ENCODE peak calls at places on chromosomes 3 and 15, in four cellular contexts. T is heart right ventricle, R is brain microvascular endothelial cell, P is cardiac fibroblast. I is an unnamed sample.

GRCh38 chr15:25733036-25733855 is 129.9 kb downstream of the ATP10A start:
- DNase-seq in T (no peak), R (no peak), P (no peak), I (no peak)

GRCh38 chr3:139794469-139795265 is 116.9 kb upstream of the NMNAT3 start:
- DNase-seq in T (no peak), R (no peak), P (no peak), I (no peak)

GRCh38 chr15:52936489-52936888 is 146.4 kb upstream of the ONECUT1 start:
- DNase-seq in T (no peak), R (no peak), P (no peak), I (no peak)

GRCh38 chr3:37739579-37740290 is 121.9 kb upstream of the CTDSPL start:
- DNase-seq in T (peak; percentile 49), R (no peak), P (no peak), I (no peak)

GRCh38 chr3:160473233-160473632 is 23.6 kb upstream of the TRIM59 start:
- DNase-seq in T (no peak), R (peak; percentile 93), P (no peak), I (peak; percentile 85)

GRCh38 chr3:156217674-156218352 is 97.4 kb downstream of the KCNAB1 start:
- DNase-seq in T (no peak), R (peak; percentile 67), P (no peak), I (no peak)

GRCh38 chr3:8509961-8510360 is 8.3 kb downstream of the LMCD1 start:
- DNase-seq in T (no peak), R (peak; percentile 89), P (peak; percentile 62), I (no peak)

GRCh38 chr15:65305144-65305758 is 774 bp downstream of the RNU5B-1 start:
- DNase-seq in T (no peak), R (no peak), P (no peak), I (no peak)

GRCh38 chr15:40307421-40308165 is at the start of gene PLCB2:
- DNase-seq in T (peak; percentile 40), R (no peak), P (no peak), I (no peak)

GRCh38 chr15:51658664-51659063 is 22.6 kb upstream of the SCG3 start:
- DNase-seq in T (no peak), R (no peak), P (no peak), I (no peak)

GRCh38 chr3:147589016-147589415 is 179.9 kb downstream of the ZIC1 start:
- DNase-seq in T (no peak), R (no peak), P (no peak), I (peak; percentile 86)

GRCh38 chr15:28873006-28873405 is 12.8 kb upstream of the APBA2 start:
- DNase-seq in T (no peak), R (no peak), P (no peak), I (no peak)

GRCh38 chr3:133097214-133097613 is 59.0 kb downstream of the TMEM108 start:
- DNase-seq in T (no peak), R (peak; percentile 31), P (peak; percentile 27), I (peak; percentile 92)

GRCh38 chr3:46537789-46538188 is 28.3 kb downstream of the LRRC2 start:
- DNase-seq in T (no peak), R (no peak), P (no peak), I (no peak)

GRCh38 chr3:17052348-17052747 is 167.6 kb downstream of the PLCL2 start:
- DNase-seq in T (no peak), R (no peak), P (no peak), I (no peak)

GRCh38 chr3:185103359-185104127 is 49.3 kb downstream of the C3orf70 start:
- DNase-seq in T (no peak), R (peak; percentile 3), P (no peak), I (no peak)

GRCh38 chr3:27195059-27195458 is 174.1 kb downstream of the NEK10 start:
- DNase-seq in T (no peak), R (no peak), P (no peak), I (no peak)

GRCh38 chr3:18891641-18892040 is 256.7 kb upstream of the KCNH8 start:
- DNase-seq in T (no peak), R (no peak), P (no peak), I (no peak)

GRCh38 chr3:53493997-53494791 is at the start of gene CACNA1D:
- DNase-seq in T (no peak), R (no peak), P (peak; percentile 4), I (no peak)

DNA sequence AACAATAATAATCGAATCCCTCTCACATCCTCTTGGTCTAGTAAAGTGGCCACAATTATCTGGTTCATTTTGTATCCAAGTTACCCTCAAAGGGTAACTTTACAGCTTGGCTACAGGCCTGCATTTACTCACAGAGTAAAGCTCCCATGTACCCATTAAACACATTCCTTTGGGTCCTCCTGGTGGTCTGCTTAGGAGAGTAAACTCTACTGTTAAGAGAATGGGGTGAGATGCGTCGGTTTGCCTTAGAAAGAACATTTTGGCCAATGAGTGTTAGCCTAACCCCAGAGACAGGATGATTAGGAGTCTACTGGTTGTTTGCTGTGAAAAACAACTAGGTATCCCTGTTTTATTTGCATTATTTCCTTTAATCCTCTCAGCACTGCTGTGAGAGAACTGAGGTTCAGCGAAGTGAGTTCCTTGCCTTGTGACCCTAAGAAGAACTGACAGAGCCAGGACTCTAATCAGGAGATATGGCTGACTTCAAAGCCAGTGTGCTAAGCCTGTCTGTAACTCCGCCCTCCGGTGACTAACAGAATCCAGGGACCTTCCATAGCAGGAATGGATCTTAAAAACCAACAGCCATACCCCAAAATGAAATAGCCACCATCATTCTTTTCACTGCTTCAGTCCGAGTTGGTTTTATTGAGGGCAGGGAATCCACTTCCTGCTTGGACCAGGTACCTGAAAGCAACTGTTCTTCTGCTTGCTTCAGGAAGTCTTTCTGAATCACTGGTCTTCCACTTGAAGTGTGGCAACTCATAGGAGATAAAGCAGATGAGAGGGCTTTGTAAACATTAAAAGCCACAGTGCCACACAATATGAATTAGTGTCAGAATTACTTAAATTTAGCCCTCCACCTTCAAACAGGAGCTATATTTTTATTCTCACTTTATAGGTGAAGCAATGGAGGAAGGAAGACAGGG is 317.3 kb upstream of the WNT5A start:
- DNase-seq in T (no peak), R (no peak), P (no peak), I (no peak)
- TF ChIP-seq CTCF in T (no peak), R (no peak), P (no peak), I (no peak)

GRCh38 chr3:29478671-29479070 is 197.8 kb downstream of the RBMS3 start:
- DNase-seq in T (no peak), R (no peak), P (no peak), I (no peak)
- H3K4me3 ChIP-seq in T (no peak overlapping the region), R (no peak overlapping the region), P (no peak overlapping the region), I (no peak overlapping the region)

DNA sequence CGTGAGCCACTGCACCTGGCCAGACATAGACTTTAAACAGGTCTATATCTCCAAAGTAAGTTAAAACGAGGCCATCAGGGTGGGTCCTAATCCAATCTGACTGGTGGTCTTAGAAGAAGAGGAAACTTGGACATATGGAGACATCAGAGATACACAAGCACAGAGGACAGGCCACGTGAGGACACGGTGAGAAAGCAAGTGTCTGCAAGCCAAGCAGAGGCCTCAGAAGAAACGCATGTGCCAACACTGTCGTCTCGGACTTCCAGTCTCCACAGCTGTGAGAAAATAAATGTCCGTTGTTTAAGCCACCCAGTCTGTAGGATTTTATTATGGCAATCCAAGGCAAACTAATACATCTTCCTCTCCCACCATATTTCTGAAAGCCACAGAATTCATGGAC is 43.9 kb downstream of the MRPL46 start:
- DNase-seq in T (no peak), R (no peak), P (no peak), I (no peak)
- TF ChIP-seq CTCF in T (no peak), R (no peak), P (no peak), I (no peak)

DNA sequence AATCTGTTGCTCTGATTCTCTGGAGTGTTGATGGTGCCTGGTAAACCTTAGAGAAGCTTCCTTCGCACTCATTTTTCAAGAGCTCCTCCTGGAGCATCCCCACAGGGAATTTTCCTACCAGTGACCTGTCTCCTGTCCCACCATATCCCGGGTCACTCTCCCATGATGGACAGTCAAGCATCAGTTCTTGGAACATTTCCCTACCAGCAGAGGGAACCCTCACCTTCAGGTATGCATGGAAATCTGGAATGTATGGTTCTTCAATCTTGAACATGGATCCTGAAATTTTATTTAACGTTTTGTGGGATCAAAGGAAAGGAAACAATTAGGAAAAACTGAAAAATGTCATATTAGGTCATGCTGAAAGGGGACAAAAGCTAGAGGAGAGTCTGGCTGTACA is 153.8 kb downstream of the SPATA16 start:
- DNase-seq in T (no peak), R (no peak), P (no peak), I (no peak)
- H3K4me3 ChIP-seq in T (no peak overlapping the region), R (no peak overlapping the region), P (no peak overlapping the region), I (no peak overlapping the region)

GRCh38 chr3:4722103-4722502 is 229.0 kb downstream of the ITPR1 start:
- DNase-seq in T (peak; percentile 41), R (peak; percentile 83), P (peak; percentile 82), I (peak; percentile 60)
- TF ChIP-seq CTCF in T (peak; percentile 48), R (peak; percentile 50), P (peak; percentile 41), I (peak; percentile 50)

DNA sequence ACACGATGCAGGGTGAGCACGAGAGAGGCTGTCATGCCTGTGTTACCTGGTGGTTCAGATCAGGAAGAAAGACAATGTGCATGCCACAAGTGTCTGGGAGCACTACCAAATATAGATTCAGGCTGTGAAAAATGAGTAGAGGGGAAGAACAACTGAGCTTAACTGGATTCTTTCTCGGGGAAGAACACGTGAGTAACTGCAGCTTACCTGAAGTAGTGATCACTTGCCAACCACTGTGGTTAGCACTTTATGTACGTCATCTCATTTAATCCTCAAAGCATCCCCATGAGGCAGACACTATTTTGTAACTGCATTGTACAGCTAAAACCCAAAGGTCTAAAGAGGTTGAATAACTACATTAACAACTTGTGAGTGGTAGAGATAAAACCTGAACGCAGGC is 746.2 kb downstream of the TUSC7 start:
- DNase-seq in T (no peak), R (no peak), P (no peak), I (no peak)
- H3K4me3 ChIP-seq in T (no peak overlapping the region), R (no peak overlapping the region), P (no peak overlapping the region), I (no peak overlapping the region)

GRCh38 chr15:96374494-96374893 is 44.0 kb downstream of the NR2F2 start:
- DNase-seq in T (no peak), R (no peak), P (peak; percentile 49), I (no peak)
- TF ChIP-seq CTCF in T (no peak), R (no peak), P (no peak), I (no peak)